ENCODE peak calls at places on chromosomes 7 and 10, in ten cellular contexts. X, F, V, M, L, A, H, R, U and B are unnamed samples.

GRCh38 chr10:115830260-115830970 is 442.6 kb downstream of the GFRA1 start:
- DNase-seq in L (peak), U (no peak), X (no peak), H (no peak), R (peak), V (peak), A (no peak), F (no peak), M (no peak), B (no peak)

GRCh38 chr7:82549616-82550285 is 106.2 kb upstream of the CACNA2D1 start:
- DNase-seq in X (no peak), F (no peak), L (no peak), R (no peak), U (no peak), V (no peak), H (no peak), M (no peak), A (no peak), B (no peak)

GRCh38 chr10:122643931-122644534 is 55.6 kb downstream of the C10orf120 start:
- DNase-seq in F (no peak), A (no peak), M (no peak), X (no peak), H (no peak), U (no peak), L (no peak), V (no peak), R (no peak), B (no peak)

GRCh38 chr7:129150199-129150996 is 5.9 kb downstream of the TSPAN33 start:
- DNase-seq in A (no peak), U (no peak), R (no peak), L (no peak), F (no peak), V (no peak), X (no peak), M (no peak), H (no peak), B (no peak)

GRCh38 chr10:52258791-52259427 is 55.2 kb upstream of the DKK1 start:
- DNase-seq in F (no peak), R (peak), V (no peak), H (no peak), U (no peak), X (no peak), M (no peak), L (no peak), A (no peak), B (no peak)

GRCh38 chr7:66162622-66163021 is 42.5 kb upstream of the TPST1 start:
- DNase-seq in U (no peak), X (no peak), H (no peak), L (no peak), M (no peak), A (no peak), F (no peak), R (no peak), V (no peak), B (no peak)

GRCh38 chr10:35206274-35206673 is 79.6 kb downstream of the CREM start:
- DNase-seq in A (no peak), M (no peak), X (no peak), V (no peak), R (no peak), L (no peak), F (no peak), H (no peak), U (no peak), B (no peak)

GRCh38 chr7:111853231-111853990 is 291.1 kb upstream of the IMMP2L start:
- DNase-seq in H (no peak), F (no peak), A (no peak), X (no peak), V (no peak), M (no peak), U (no peak), L (peak), R (peak), B (no peak)

GRCh38 chr7:29839302-29839701 is 33.0 kb downstream of the WIPF3 start:
- DNase-seq in H (peak), L (peak), R (peak), F (peak), U (no peak), X (peak), M (no peak), A (no peak), V (peak), B (peak)

GRCh38 chr10:78062296-78062695 is 28.6 kb downstream of the RPS24 start:
- DNase-seq in L (no peak), V (no peak), F (no peak), U (no peak), H (no peak), R (no peak), M (no peak), A (no peak), X (no peak), B (no peak)

GRCh38 chr10:108840944-108841343 is 1082.4 kb downstream of the XPNPEP1 start:
- DNase-seq in X (peak), L (no peak), F (no peak), A (no peak), H (no peak), U (no peak), V (no peak), M (no peak), R (no peak), B (no peak)

GRCh38 chr7:8190121-8190895 is 71.7 kb downstream of the ICA1 start:
- DNase-seq in V (peak), U (peak), R (peak), A (peak), L (peak), H (peak), M (peak), X (peak), F (no peak), B (peak)

GRCh38 chr10:77404801-77405200 is 232.8 kb downstream of the KCNMA1 start:
- DNase-seq in V (peak), R (no peak), X (no peak), U (no peak), H (no peak), L (peak), M (no peak), F (no peak), A (peak), B (no peak)

GRCh38 chr10:35335718-35336083 is 608 bp upstream of the CCNY start:
- DNase-seq in A (no peak), X (peak), V (peak), U (no peak), L (no peak), H (peak), M (no peak), F (peak), R (no peak), B (no peak)

GRCh38 chr7:43771128-43771527 is 12.6 kb downstream of the BLVRA start:
- DNase-seq in H (no peak), F (no peak), A (no peak), L (no peak), R (no peak), U (no peak), X (no peak), V (no peak), M (no peak), B (no peak)

GRCh38 chr10:99685232-99686041 is 26.1 kb downstream of the ENTPD7 start:
- DNase-seq in L (peak), V (no peak), H (no peak), U (no peak), A (no peak), M (no peak), R (peak), F (no peak), X (no peak), B (no peak)

GRCh38 chr7:117688126-117688525 is 185.1 kb downstream of the CTTNBP2 start:
- DNase-seq in V (no peak), F (no peak), U (no peak), L (peak), X (no peak), A (no peak), M (no peak), R (no peak), H (no peak), B (no peak)

GRCh38 chr7:120833551-120833950 is 24.4 kb downstream of the TSPAN12 start:
- DNase-seq in U (no peak), V (no peak), X (peak), A (peak), F (no peak), H (no peak), L (no peak), R (no peak), M (no peak), B (no peak)

GRCh38 chr7:1703475-1704325 is 33.6 kb downstream of the ELFN1 start:
- DNase-seq in F (no peak), U (no peak), H (no peak), A (no peak), M (no peak), X (peak), V (no peak), L (no peak), R (no peak), B (no peak)

GRCh38 chr10:115706482-115707076 is 566.4 kb downstream of the GFRA1 start:
- DNase-seq in L (peak), X (peak), R (peak), H (no peak), A (peak), M (no peak), U (no peak), F (no peak), V (peak), B (peak)

GRCh38 chr7:66099232-66099550 is 15.5 kb upstream of the CRCP start:
- DNase-seq in A (no peak), X (no peak), M (no peak), L (no peak), U (no peak), F (no peak), V (no peak), R (no peak), H (no peak), B (no peak)

GRCh38 chr7:28556671-28557070 is 144.4 kb downstream of the CREB5 start:
- DNase-seq in L (no peak), V (no peak), X (no peak), R (no peak), M (no peak), H (no peak), U (no peak), F (no peak), A (no peak), B (no peak)

GRCh38 chr7:97018126-97018601 is 6.5 kb downstream of the DLX5 start:
- DNase-seq in F (no peak), L (no peak), X (peak), R (no peak), A (no peak), H (no peak), U (no peak), V (no peak), M (no peak), B (no peak)

GRCh38 chr7:5396542-5396941 is 27.1 kb downstream of the TNRC18 start:
- DNase-seq in M (no peak), L (peak), H (peak), V (peak), F (no peak), U (peak), X (no peak), A (no peak), R (peak), B (no peak)

GRCh38 chr7:144459635-144460034 is 56.1 kb upstream of the NOBOX start:
- DNase-seq in M (no peak), A (no peak), R (no peak), X (no peak), H (no peak), F (no peak), U (no peak), L (no peak), V (no peak), B (no peak)